ENCODE peak calls at places on chromosomes 13 and 19, in five cellular contexts. C is RWPE1, I is fibroblast of pulmonary artery, U is EL, R is smooth muscle cell of the brain vasculature. K is an unnamed sample.
A peak's percentile ranks its signal among the peaks of the same experiment; 100 is the strongest.

GRCh38 chr19:2329162-2329505 is 650 bp downstream of the SPPL2B start:
- DNase-seq in R (no peak), U (no peak), C (no peak), I (no peak), K (no peak)

GRCh38 chr13:81142306-81142999 is 801.5 kb upstream of the SPRY2 start:
- DNase-seq in R (no peak), C (no peak), U (no peak), I (no peak), K (no peak)

GRCh38 chr19:49151339-49152217 is 3.6 kb downstream of the HRC start:
- DNase-seq in U (peak; percentile 38), R (no peak), C (peak; percentile 92), I (peak; percentile 33), K (peak; percentile 76)

GRCh38 chr13:39811051-39811450 is 155.6 kb downstream of the COG6 start:
- DNase-seq in C (no peak), R (no peak), U (no peak), I (no peak), K (no peak)

GRCh38 chr13:110524484-110525254 is 36.9 kb downstream of the RAB20 start:
- DNase-seq in U (no peak), R (no peak), I (no peak), C (peak; percentile 29), K (no peak)

GRCh38 chr13:107497661-107498060 is 717.7 kb downstream of the LIG4 start:
- DNase-seq in C (no peak), I (no peak), R (no peak), U (no peak), K (no peak)

GRCh38 chr19:3986260-3987041 is 1.2 kb upstream of the EEF2 start:
- DNase-seq in C (peak; percentile 57), R (no peak), I (peak; percentile 85), U (peak; percentile 82), K (peak; percentile 89)

GRCh38 chr19:3790209-3790734 is 4.1 kb upstream of the MATK start:
- DNase-seq in I (no peak), R (no peak), C (no peak), U (no peak), K (no peak)

GRCh38 chr13:113781571-113781970 is 22.5 kb downstream of the TMEM255B start:
- DNase-seq in C (no peak), R (no peak), I (no peak), U (no peak), K (no peak)

GRCh38 chr19:47374876-47375693 is 26.0 kb downstream of the DHX34 start:
- DNase-seq in I (no peak), C (no peak), U (no peak), R (no peak), K (no peak)

GRCh38 chr13:85586422-85586831 is 212.8 kb downstream of the SLITRK6 start:
- DNase-seq in U (peak; percentile 62), R (no peak), C (peak; percentile 73), I (peak; percentile 42), K (no peak)

GRCh38 chr19:33819496-33819874 is 22.8 kb downstream of the KCTD15 start:
- DNase-seq in R (no peak), I (no peak), C (no peak), U (no peak), K (no peak)

GRCh38 chr13:25267715-25268114 is 19.6 kb downstream of the MTMR6 start:
- DNase-seq in I (peak; percentile 50), R (no peak), C (no peak), U (peak; percentile 9), K (peak; percentile 33)

GRCh38 chr19:2382530-2383222 is 22.6 kb downstream of the TMPRSS9 start:
- DNase-seq in I (no peak), U (no peak), C (no peak), R (no peak), K (no peak)

GRCh38 chr19:13071444-13072205 is 31.0 kb downstream of the LYL1 start:
- DNase-seq in U (no peak), C (no peak), R (no peak), I (no peak), K (no peak)

GRCh38 chr13:79547821-79548220 is 66.9 kb downstream of the NDFIP2 start:
- DNase-seq in R (no peak), C (no peak), U (no peak), I (no peak), K (no peak)

GRCh38 chr19:4197625-4198466 is 15.4 kb downstream of the ANKRD24 start:
- DNase-seq in R (no peak), C (no peak), I (peak; percentile 10), U (no peak), K (no peak)

K was measured in OCI-LY7.